ENCODE peak calls at places on chromosomes 11 and 22, in seven cellular contexts. B is lower lobe of right lung; J is nucleus accumbens; T is activated CD8-positive, alpha-beta T cell treated with anti-CD3 and anti-CD28 coated beads, Interleukin-2, amount 10 ng/mL, durations not matched to agents 7 days and 5 days; F is stimulated activated CD8-positive, alpha-beta memory T cell treated with anti-CD3 and anti-CD28 coated beads, Interleukin-12 subunit alpha, Interleukin-12 subunit beta, amount 100 ng/mL, for 1 hour; Y is stimulated activated CD4-positive, alpha-beta T cell treated with anti-CD3 and anti-CD28 coated beads, TNF-alpha, amount 100 ng/mL, for 48 hours; U is mucosa of descending colon. D is an unnamed sample.
A peak's percentile ranks its signal among the peaks of the same experiment; 100 is the strongest.

GRCh38 chr22:30309981-30310672 is 16.6 kb downstream of the TBC1D10A start:
- DNase-seq in U (peak; percentile 73), F (no peak), Y (no peak), J (no peak), B (peak; percentile 71), T (peak; percentile 70), D (no peak)

GRCh38 chr11:2297623-2298030 is 4.1 kb downstream of the C11orf21 start:
- DNase-seq in Y (no peak), B (no peak), F (no peak), J (no peak), T (no peak), U (no peak), D (no peak)

GRCh38 chr22:32413715-32414114 is 1.7 kb upstream of the RTCB start:
- DNase-seq in Y (no peak), B (no peak), U (no peak), T (no peak), J (no peak), F (no peak), D (no peak)

GRCh38 chr11:125170406-125171031 is 6.0 kb downstream of the PKNOX2 start:
- DNase-seq in B (no peak), T (no peak), J (no peak), Y (no peak), F (no peak), U (no peak), D (no peak)

GRCh38 chr22:25840162-25840561 is 98.2 kb downstream of the MYO18B start:
- DNase-seq in B (no peak), U (no peak), F (no peak), J (no peak), Y (no peak), T (no peak), D (no peak)

GRCh38 chr11:69008774-69009440 is 4.1 kb downstream of the MRGPRF start:
- DNase-seq in B (peak; percentile 49), J (no peak), T (no peak), Y (no peak), U (peak; percentile 76), F (no peak), D (no peak)

GRCh38 chr11:16834384-16834783 is 95.9 kb downstream of the C11orf58 start:
- DNase-seq in Y (no peak), B (no peak), U (no peak), J (no peak), T (no peak), F (no peak), D (no peak)

GRCh38 chr11:69378303-69379141 is 84.6 kb downstream of the MYEOV start:
- DNase-seq in J (no peak), Y (no peak), F (no peak), B (no peak), T (no peak), U (no peak), D (no peak)

GRCh38 chr11:61828629-61829407 is 718 bp downstream of the FADS2 start:
- DNase-seq in F (no peak), J (peak; percentile 41), T (peak; percentile 67), Y (peak; percentile 13), U (no peak), B (peak; percentile 62), D (peak; percentile 61)

D was measured in GM12891.